ENCODE peak calls at places on chromosomes 3 and 15, in ten cellular contexts. V, N, B, L, Y, O, J, W, Q and R are unnamed samples.
A peak's percentile ranks its signal among the peaks of the same experiment; 100 is the strongest.

GRCh38 chr3:180855364-180855763 is 57.1 kb upstream of the FXR1 start:
- DNase-seq in V (no peak), N (no peak), B (peak; percentile 23), L (no peak), Y (no peak), O (no peak), J (no peak), W (no peak), Q (no peak), R (no peak)

GRCh38 chr3:186160691-186161243 is 51.9 kb upstream of the ETV5 start:
- DNase-seq in V (no peak), N (no peak), B (no peak), L (no peak), Y (no peak), O (no peak), J (no peak), W (no peak), Q (no peak), R (no peak)

GRCh38 chr3:50189274-50189673 is 2.1 kb upstream of the GNAT1 start:
- DNase-seq in V (no peak), N (no peak), B (peak; percentile 26), L (peak; percentile 81), Y (peak; percentile 71), O (no peak), J (peak; percentile 92), W (peak; percentile 32), Q (peak; percentile 44), R (no peak)

GRCh38 chr3:30199855-30200254 is 406.5 kb upstream of the TGFBR2 start:
- DNase-seq in V (no peak), N (no peak), B (no peak), L (no peak), Y (no peak), O (no peak), J (no peak), W (no peak), Q (no peak), R (no peak)

GRCh38 chr3:31622636-31623288 is 90.0 kb downstream of the STT3B start:
- DNase-seq in V (no peak), N (no peak), B (no peak), L (no peak), Y (no peak), O (no peak), J (no peak), W (no peak), Q (no peak), R (no peak)

GRCh38 chr15:76964157-76964556 is 30.8 kb upstream of the PSTPIP1 start:
- DNase-seq in V (no peak), N (no peak), B (no peak), L (no peak), Y (no peak), O (no peak), J (no peak), W (no peak), Q (no peak), R (no peak)

GRCh38 chr15:93030430-93031102 is 58.4 kb downstream of the RGMA start:
- DNase-seq in V (no peak), N (no peak), B (peak; percentile 38), L (peak; percentile 75), Y (peak; percentile 79), O (peak; percentile 20), J (peak; percentile 82), W (peak; percentile 67), Q (peak; percentile 79), R (no peak)

GRCh38 chr15:55196011-55196410 is 730 bp downstream of the RSL24D1 start:
- DNase-seq in V (no peak), N (no peak), B (no peak), L (no peak), Y (no peak), O (no peak), J (no peak), W (no peak), Q (no peak), R (no peak)

GRCh38 chr3:128080323-128080898 is 28.2 kb downstream of the SEC61A1 start:
- DNase-seq in V (no peak), N (no peak), B (no peak), L (no peak), Y (no peak), O (no peak), J (peak; percentile 83), W (no peak), Q (no peak), R (no peak)

GRCh38 chr3:170967682-170968081 is 58.8 kb downstream of the SLC2A2 start:
- DNase-seq in V (no peak), N (no peak), B (no peak), L (no peak), Y (no peak), O (no peak), J (no peak), W (no peak), Q (no peak), R (no peak)

GRCh38 chr3:175672119-175672689 is 813.1 kb downstream of the NAALADL2 start:
- DNase-seq in V (no peak), N (no peak), B (no peak), L (no peak), Y (peak; percentile 12), O (no peak), J (peak; percentile 14), W (no peak), Q (peak; percentile 30), R (no peak)